ENCODE peak calls at places on chromosomes 7 and 10, in nine cellular contexts. R is adrenal gland, T is ovary, K is gastrocnemius medialis, B is heart left ventricle, A is uterus, P is GM23248, U is cardiac muscle cell, Z is heart right ventricle. Q is an unnamed sample. For H3K4me1, the result is how much of the 10 kb centered on the place peaks cover.

GRCh38 chr7:84712326-84712725 is 474.5 kb downstream of the SEMA3D start:
- DNase-seq in T (no peak), P (peak), A (no peak), R (no peak), B (no peak), K (no peak), U (no peak), Z (no peak), Q (no peak)

GRCh38 chr10:104337985-104338735 is at the start of gene ITPRIP:
- DNase-seq in T (peak), A (peak), P (peak), K (peak), R (peak), U (peak), B (peak), Z (peak), Q (peak)

GRCh38 chr7:24378871-24379608 is 95.0 kb downstream of the NPY start:
- DNase-seq in Z (no peak), T (no peak), U (no peak), R (no peak), P (peak), B (no peak), K (no peak), A (no peak), Q (no peak)

GRCh38 chr10:110625951-110626855 is 17.9 kb upstream of the RBM20 start:
- DNase-seq in U (no peak), A (no peak), K (no peak), Z (no peak), T (no peak), R (no peak), B (no peak), P (no peak), Q (peak)

GRCh38 chr10:34528320-34528719 is 286.8 kb downstream of the PARD3 start:
- DNase-seq in P (peak), A (no peak), Z (no peak), K (no peak), U (no peak), T (no peak), R (peak), B (no peak), Q (peak)

GRCh38 chr10:116216676-116217075 is 56.3 kb downstream of the GFRA1 start:
- DNase-seq in P (no peak), U (no peak), T (no peak), Z (no peak), R (no peak), B (no peak), K (no peak), A (no peak), Q (no peak)

GRCh38 chr7:108097703-108098102 is 32.5 kb downstream of the LAMB4 start:
- DNase-seq in B (no peak), A (no peak), T (no peak), K (no peak), Z (no peak), R (no peak), P (peak), U (no peak), Q (no peak)

GRCh38 chr10:84065764-84066163 is 73.5 kb upstream of the GHITM start:
- DNase-seq in Z (no peak), B (no peak), P (no peak), T (no peak), K (no peak), A (no peak), R (no peak), U (no peak), Q (no peak)

GRCh38 chr7:6423942-6424701 is 23.6 kb downstream of the DAGLB start:
- DNase-seq in K (peak), T (no peak), A (no peak), R (no peak), B (peak), Z (peak), P (peak), U (no peak), Q (no peak)

GRCh38 chr7:157013101-157013500 is 2.6 kb upstream of the MNX1 start:
- DNase-seq in U (no peak), R (no peak), B (no peak), T (no peak), P (no peak), Z (no peak), K (no peak), A (no peak), Q (no peak)

GRCh38 chr10:5515948-5516761 is 8.6 kb upstream of the CALML3 start:
- DNase-seq in U (no peak), P (no peak), B (no peak), K (no peak), R (no peak), A (no peak), T (no peak), Z (no peak), Q (no peak)

GRCh38 chr7:17898111-17898510 is 42.2 kb downstream of the SNX13 start:
- DNase-seq in U (no peak), A (no peak), B (no peak), T (no peak), K (no peak), Z (no peak), P (no peak), R (no peak), Q (no peak)

GRCh38 chr7:126856691-126857291 is 395.9 kb downstream of the GRM8 start:
- DNase-seq in Z (no peak), U (peak), A (no peak), R (no peak), B (no peak), K (no peak), P (peak), T (no peak), Q (no peak)

GRCh38 chr7:79933144-79933543 is 201.5 kb upstream of the GNAI1 start:
- DNase-seq in R (no peak), B (no peak), A (no peak), U (no peak), Z (no peak), P (peak), T (no peak), K (no peak), Q (no peak)

GRCh38 chr10:122197823-122198222 is 73.3 kb upstream of the BTBD16 start:
- DNase-seq in R (no peak), P (no peak), Z (no peak), T (no peak), K (no peak), B (no peak), A (no peak), U (no peak), Q (no peak)

GRCh38 chr7:51246258-51247245 is 70.1 kb downstream of the COBL start:
- DNase-seq in B (peak), T (peak), R (peak), A (no peak), U (no peak), K (no peak), Z (peak), P (no peak), Q (no peak)

GRCh38 chr7:100132697-100133137 is 6.0 kb downstream of the MBLAC1 start:
- DNase-seq in K (no peak), A (peak), R (peak), B (no peak), P (peak), Z (peak), T (no peak), U (peak), Q (peak)

GRCh38 chr7:78588393-78588792 is 789.8 kb downstream of the PHTF2 start:
- DNase-seq in U (no peak), B (no peak), R (no peak), T (no peak), Z (no peak), A (no peak), K (no peak), P (no peak), Q (no peak)

GRCh38 chr7:78587443-78588044 is 789.0 kb downstream of the PHTF2 start:
- DNase-seq in A (no peak), U (peak), B (no peak), P (peak), R (no peak), Z (no peak), K (no peak), T (no peak), Q (no peak)

DNA sequence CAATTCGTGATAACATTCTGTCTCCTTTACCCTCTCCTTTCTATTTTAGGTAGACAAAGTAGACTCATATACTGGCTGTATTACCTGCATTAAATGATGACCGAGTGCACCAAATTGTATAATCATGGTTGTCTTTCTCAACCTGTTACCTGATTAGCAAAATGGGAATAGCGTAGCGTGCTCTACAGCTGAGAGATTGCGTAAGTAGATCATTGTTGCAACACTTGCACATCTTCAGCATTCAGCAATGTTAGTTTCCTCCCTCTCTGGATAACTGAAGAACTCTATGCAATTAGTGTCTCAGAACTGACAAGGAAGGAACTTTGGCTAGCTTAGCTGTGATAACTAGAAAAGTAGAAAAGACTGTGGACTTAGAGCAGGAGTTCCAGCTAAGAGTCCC is 787.4 kb downstream of the PHTF2 start:
- DNase-seq in B (no peak), P (peak), A (no peak), T (no peak), U (no peak), Z (no peak), K (no peak), R (no peak), Q (no peak)
- H3K4me1 ChIP-seq in B (under half), P (under half), A (under half), T (under half), U (under half), Z (under half), K (under half), R (under half), Q (under half)

DNA sequence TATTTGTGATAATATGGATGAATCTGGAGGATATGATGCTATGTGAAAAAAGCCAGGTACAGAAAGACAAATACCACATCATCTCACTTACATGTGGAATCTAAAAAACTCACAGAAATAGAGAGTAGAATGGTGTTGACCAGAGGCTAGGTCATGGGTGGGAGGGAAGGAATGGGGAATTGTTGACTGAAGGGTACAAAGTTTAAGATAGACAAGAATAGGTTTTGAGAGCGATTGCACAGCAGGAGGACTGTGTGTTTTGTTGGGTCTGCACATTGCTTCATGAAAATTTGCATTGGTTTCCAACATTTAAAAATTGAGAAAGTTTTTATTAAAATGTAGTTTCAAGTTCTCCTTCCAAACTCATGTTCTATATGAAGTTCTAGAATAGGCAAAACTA is 8.4 kb downstream of the SLC26A5 start:
- DNase-seq in T (no peak), R (no peak), Z (no peak), K (no peak), A (no peak), U (no peak), P (no peak), B (no peak), Q (no peak)
- H3K4me3 ChIP-seq in T (no peak), R (no peak), Z (no peak), K (no peak), A (no peak), U (no peak), P (no peak), B (no peak), Q (no peak)

GRCh38 chr7:128453836-128454804 is 1.6 kb upstream of the HILPDA start:
- DNase-seq in U (peak), K (peak), B (peak), P (peak), R (peak), A (peak), T (peak), Z (peak), Q (no peak)
- H3K4me1 ChIP-seq in U (under half), K (under half), B (under half), P (under half), R (under half), A (under half), T (under half), Z (under half), Q (under half)

GRCh38 chr7:30179016-30179436 is 44.2 kb downstream of the MTURN start:
- DNase-seq in R (no peak), K (no peak), T (no peak), P (no peak), U (no peak), A (no peak), B (no peak), Z (no peak), Q (no peak)
- H3K4me3 ChIP-seq in R (no peak), K (no peak), T (no peak), P (no peak), U (no peak), A (no peak), B (no peak), Z (no peak), Q (no peak)

DNA sequence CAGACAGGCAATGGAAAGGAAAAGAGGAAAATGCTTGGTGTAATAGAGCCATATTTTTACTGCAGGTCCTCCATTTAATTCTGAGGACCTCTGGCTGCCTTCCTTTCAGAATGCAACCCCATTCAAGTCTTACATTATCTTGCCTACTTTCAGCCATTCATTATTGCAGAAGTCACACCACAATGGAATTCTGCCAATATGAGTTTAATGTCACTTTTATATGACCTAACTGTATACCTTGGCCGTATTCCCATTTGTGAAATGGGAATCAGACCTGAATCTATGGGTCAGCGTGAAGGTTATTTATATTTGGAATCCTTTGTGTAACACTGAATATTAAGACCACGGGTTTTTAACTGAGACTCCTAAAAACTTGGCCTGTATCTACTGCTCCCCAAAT is 241.7 kb upstream of the AOAH start:
- DNase-seq in U (no peak), R (no peak), K (no peak), T (no peak), A (no peak), P (no peak), Z (no peak), B (no peak), Q (no peak)
- H3K4me1 ChIP-seq in U (under half), R (under half), K (under half), T (under half), A (under half), P (under half), Z (under half), B (under half), Q (under half)

GRCh38 chr10:59820471-59820870 is 67.2 kb upstream of the MRLN start:
- DNase-seq in R (no peak), K (no peak), A (no peak), Z (no peak), T (no peak), P (no peak), B (no peak), U (no peak), Q (no peak)
- H3K4me3 ChIP-seq in R (no peak), K (no peak), A (no peak), Z (no peak), T (no peak), P (no peak), B (no peak), U (no peak), Q (no peak)

GRCh38 chr10:119429771-119430170 is 112.7 kb downstream of the RGS10 start:
- DNase-seq in A (no peak), K (no peak), R (no peak), P (no peak), T (no peak), B (no peak), Z (no peak), U (no peak), Q (no peak)

GRCh38 chr10:119427263-119427864 is 115.2 kb downstream of the RGS10 start:
- DNase-seq in A (no peak), P (no peak), K (no peak), Z (no peak), U (no peak), R (no peak), T (no peak), B (no peak), Q (no peak)

GRCh38 chr10:119431034-119431767 is 111.3 kb downstream of the RGS10 start:
- DNase-seq in R (no peak), Z (no peak), U (no peak), B (no peak), T (no peak), A (no peak), P (no peak), K (no peak), Q (no peak)

GRCh38 chr10:119428789-119429188 is 113.7 kb downstream of the RGS10 start:
- DNase-seq in B (no peak), U (no peak), P (no peak), T (peak), A (no peak), R (no peak), Z (no peak), K (no peak), Q (peak)

GRCh38 chr10:119431768-119432135 is 110.8 kb downstream of the RGS10 start:
- DNase-seq in K (no peak), P (no peak), A (no peak), U (no peak), B (no peak), T (no peak), Z (no peak), R (no peak), Q (no peak)
- H3K4me1 ChIP-seq in K (under half), P (under half), A (under half), U (under half), B (under half), T (under half), Z (under half), R (under half), Q (under half)

GRCh38 chr10:92142949-92143348 is 147.9 kb downstream of the CPEB3 start:
- DNase-seq in P (no peak), R (no peak), T (no peak), U (no peak), K (no peak), A (no peak), B (no peak), Z (no peak), Q (no peak)
- H3K4me3 ChIP-seq in P (no peak), R (no peak), T (no peak), U (no peak), K (no peak), A (no peak), B (no peak), Z (no peak), Q (no peak)

GRCh38 chr10:102611514-102612095 is 32.7 kb upstream of the TRIM8 start:
- DNase-seq in B (no peak), U (no peak), A (no peak), K (no peak), T (no peak), P (peak), Z (no peak), R (no peak), Q (no peak)
- H3K4me1 ChIP-seq in B (under half), U (under half), A (under half), K (under half), T (under half), P (under half), Z (under half), R (under half), Q (under half)

Q was measured in SJSA1.